ENCODE peak calls at places on chromosomes 11 and 22, in nine cellular contexts. T is lung; G is aorta; I is uterus; C is cardiac muscle cell; Z is IMR-90; A is endodermal cell; L is CD8-positive, alpha-beta memory T cell; D is keratinocyte. N is an unnamed sample.
A peak's percentile ranks its signal among the peaks of the same experiment; 100 is the strongest.

GRCh38 chr11:134017773-134018430 is 51.0 kb upstream of the JAM3 start:
- DNase-seq in Z (no peak), G (no peak), T (no peak), L (no peak), I (no peak), D (no peak), A (no peak), C (no peak), N (no peak)

GRCh38 chr11:131534031-131534430 is 163.6 kb downstream of the NTM start:
- DNase-seq in L (no peak), A (no peak), D (no peak), I (no peak), Z (no peak), G (no peak), C (no peak), T (no peak), N (no peak)

GRCh38 chr11:78351193-78351592 is 66.4 kb downstream of the GAB2 start:
- DNase-seq in G (no peak), C (no peak), I (no peak), D (no peak), T (no peak), Z (no peak), L (no peak), A (no peak), N (no peak)

GRCh38 chr22:23070418-23071162 is at the start of gene GNAZ:
- DNase-seq in G (peak; percentile 80), A (peak; percentile 82), L (peak; percentile 51), I (peak; percentile 19), C (peak; percentile 30), D (no peak), T (no peak), Z (no peak), N (peak; percentile 21)

GRCh38 chr22:31346733-31347250 is 646 bp upstream of the PATZ1 start:
- DNase-seq in L (peak; percentile 74), Z (peak; percentile 33), D (no peak), A (no peak), G (peak; percentile 82), T (peak; percentile 53), I (peak; percentile 59), C (peak; percentile 72), N (peak; percentile 35)

GRCh38 chr22:24500251-24500820 is 5.2 kb downstream of the UPB1 start:
- DNase-seq in I (no peak), A (no peak), G (no peak), D (no peak), L (no peak), Z (no peak), C (no peak), T (no peak), N (no peak)

GRCh38 chr11:108838804-108839128 is 173.9 kb downstream of the DDX10 start:
- DNase-seq in A (no peak), C (no peak), T (no peak), I (no peak), Z (no peak), D (no peak), L (no peak), G (no peak), N (no peak)

GRCh38 chr11:113288286-113288863 is 26.0 kb upstream of the TTC12 start:
- DNase-seq in G (no peak), L (no peak), D (no peak), I (no peak), C (no peak), Z (no peak), A (no peak), T (no peak), N (no peak)

GRCh38 chr11:121250843-121251242 is 41.7 kb upstream of the SC5D start:
- DNase-seq in L (no peak), G (no peak), Z (no peak), C (no peak), D (no peak), A (no peak), T (no peak), I (no peak), N (no peak)

GRCh38 chr11:102971766-102972165 is 16.2 kb upstream of the MMP13 start:
- DNase-seq in A (no peak), C (no peak), D (no peak), L (no peak), Z (peak; percentile 20), T (no peak), I (no peak), G (no peak), N (no peak)

GRCh38 chr11:82733444-82734119 is at the start of gene FAM181B:
- DNase-seq in G (peak; percentile 90), T (no peak), L (no peak), Z (no peak), D (no peak), A (peak; percentile 94), I (peak; percentile 34), C (peak; percentile 85), N (peak; percentile 54)

GRCh38 chr11:61116426-61117214 is 14.3 kb downstream of the CD5 start:
- DNase-seq in D (no peak), A (no peak), T (no peak), G (peak; percentile 46), Z (no peak), L (no peak), I (no peak), C (no peak), N (no peak)

GRCh38 chr11:68524213-68524612 is 63.7 kb downstream of the PPP6R3 start:
- DNase-seq in Z (no peak), T (no peak), A (no peak), C (no peak), G (no peak), L (no peak), I (no peak), D (no peak), N (no peak)

GRCh38 chr22:22928666-22929380 is 41.2 kb downstream of the IGLL5 start:
- DNase-seq in L (peak; percentile 74), C (no peak), T (peak; percentile 33), G (no peak), D (peak; percentile 5), A (no peak), I (no peak), Z (peak; percentile 16), N (peak; percentile 31)

GRCh38 chr11:119720311-119720710 is 8.7 kb downstream of the NECTIN1 start:
- DNase-seq in T (no peak), Z (no peak), G (no peak), L (no peak), D (no peak), C (no peak), I (no peak), A (no peak), N (no peak)
- H3K4me1 ChIP-seq in T (no peaks in the 10 kb centered on the region), Z (no peaks in the 10 kb centered on the region), G (no peaks in the 10 kb centered on the region), L (no peaks in the 10 kb centered on the region), D (peaks cover 45% of the 10 kb centered on the region), C (peaks cover 6% of the 10 kb centered on the region), I (no peaks in the 10 kb centered on the region), A (peaks cover 9% of the 10 kb centered on the region), N (no peaks in the 10 kb centered on the region)

DNA sequence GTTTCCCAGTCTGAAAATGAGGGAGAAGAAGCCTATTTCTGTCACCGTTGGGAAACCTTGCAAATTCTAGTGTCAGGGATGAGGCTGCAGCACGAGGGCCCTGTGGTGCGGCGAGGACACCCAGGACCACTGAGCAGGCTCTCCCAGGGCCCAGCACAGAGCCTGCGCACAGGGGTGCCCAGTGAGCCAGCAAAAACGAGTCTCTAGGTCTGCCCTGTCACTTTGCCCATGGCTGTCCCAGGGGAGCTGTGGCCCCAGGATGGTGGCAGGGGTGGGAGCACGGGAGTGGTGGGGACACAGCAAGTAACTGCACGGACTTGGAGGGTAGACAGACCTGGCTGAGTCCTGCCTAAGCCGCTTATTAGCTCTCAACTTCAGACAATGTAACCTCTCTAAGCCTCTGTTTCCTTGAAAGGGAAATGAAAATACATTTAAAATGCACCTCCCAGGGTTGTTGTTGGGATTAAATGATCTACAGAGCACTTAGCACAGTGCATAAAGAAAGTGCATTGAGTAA is 44.2 kb downstream of the DSCAML1 start:
- DNase-seq in A (no peak), C (no peak), D (no peak), G (no peak), L (no peak), I (no peak), T (no peak), Z (no peak), N (no peak)
- H3K27ac ChIP-seq in A (no peak overlapping the region), C (no peak overlapping the region), D (no peak overlapping the region), G (no peak overlapping the region), L (no peak overlapping the region), I (no peak overlapping the region), T (no peak overlapping the region), Z (no peak overlapping the region), N (no peak overlapping the region)

GRCh38 chr11:72080326-72081183 is at the start of the genes LRRC51 and NUMA1:
- DNase-seq in G (peak; percentile 99), T (peak; percentile 100), A (peak; percentile 100), Z (peak; percentile 100), D (peak; percentile 100), I (peak; percentile 100), C (peak; percentile 100), L (peak; percentile 100), N (peak; percentile 100)
- H3K4me3 ChIP-seq in G (peak within 1 kb of the TSS; percentile 62), T (peak within 1 kb of the TSS; percentile 67), A (peak within 1 kb of the TSS; percentile 98), Z (peak within 1 kb of the TSS; percentile 57), D (peak within 1 kb of the TSS; percentile 94), I (peak within 1 kb of the TSS; percentile 82), C (peak within 1 kb of the TSS; percentile 61), L (peak within 1 kb of the TSS; percentile 67), N (peak within 1 kb of the TSS; percentile 88)

GRCh38 chr22:41482319-41482935 is 13.5 kb downstream of the ACO2 start:
- DNase-seq in A (no peak), G (peak; percentile 9), Z (peak; percentile 71), L (no peak), T (no peak), C (no peak), D (no peak), I (no peak), N (no peak)

GRCh38 chr22:41481925-41482318 is 13.0 kb downstream of the ACO2 start:
- DNase-seq in Z (no peak), C (no peak), L (no peak), G (peak; percentile 33), A (peak; percentile 67), D (no peak), I (no peak), T (no peak), N (no peak)

GRCh38 chr22:41480397-41480735 is 11.4 kb downstream of the ACO2 start:
- DNase-seq in C (no peak), D (no peak), G (peak; percentile 20), T (no peak), L (no peak), A (no peak), Z (peak; percentile 92), I (no peak), N (no peak)

GRCh38 chr22:41479671-41480396 is 10.9 kb downstream of the ACO2 start:
- DNase-seq in G (peak; percentile 68), I (no peak), D (no peak), T (no peak), Z (peak; percentile 73), A (peak; percentile 70), L (no peak), C (no peak), N (no peak)

DNA sequence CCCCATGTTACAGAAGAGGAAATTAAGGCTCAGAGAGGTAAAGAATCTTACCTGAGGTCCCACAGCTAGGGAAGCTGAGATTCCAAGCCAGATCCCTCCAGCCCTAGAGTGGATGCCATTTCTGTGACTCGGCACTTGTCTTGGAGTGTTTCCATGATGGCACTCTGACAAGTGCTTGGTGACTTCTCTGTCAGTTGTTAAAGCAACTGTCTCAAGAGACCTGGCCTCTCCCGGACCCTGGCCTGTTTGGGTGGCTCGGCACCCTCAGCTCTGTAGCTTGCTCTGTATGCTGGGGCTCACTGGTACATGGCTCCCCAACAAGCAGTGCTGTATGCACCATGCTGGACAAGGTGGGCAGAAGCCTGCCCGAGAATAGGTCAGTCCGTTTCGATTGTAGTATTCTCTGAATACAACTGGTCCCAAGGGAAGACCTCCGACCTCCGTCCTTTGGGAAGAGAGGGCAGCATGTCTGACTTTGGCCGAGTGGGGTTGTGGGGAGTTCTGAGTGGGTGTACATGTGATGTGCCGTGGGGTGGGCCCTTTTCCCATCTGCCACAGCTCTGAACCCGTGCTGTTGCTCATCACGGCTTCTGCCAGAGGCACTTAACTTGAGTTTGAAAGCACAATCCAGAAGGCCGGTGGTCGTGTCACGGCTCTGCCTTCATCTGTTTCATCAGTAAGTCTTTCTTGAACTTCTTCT is 12.4 kb downstream of the ACO2 start:
- DNase-seq in Z (peak; percentile 54), T (peak; percentile 61), I (peak; percentile 43), L (no peak), C (no peak), A (no peak), G (peak; percentile 81), D (no peak), N (no peak)
- H3K4me1 ChIP-seq in Z (peaks cover 37% of the 10 kb centered on the region), T (peaks cover 20% of the 10 kb centered on the region), I (peaks cover 20% of the 10 kb centered on the region), L (no peaks in the 10 kb centered on the region), C (peaks cover 8% of the 10 kb centered on the region), A (no peaks in the 10 kb centered on the region), G (peaks cover 4% of the 10 kb centered on the region), D (peaks cover 7% of the 10 kb centered on the region), N (no peaks in the 10 kb centered on the region)

N was measured in naive thymus-derived CD4-positive, alpha-beta T cell.